ENCODE peak calls at places on chromosomes 2 and 18, in nine cellular contexts. K is ovary, R is Karpas-422, Z is HepG2, Q is right lobe of liver, O is K562, D is H7, W is H1, G is heart right ventricle. I is an unnamed sample.

GRCh38 chr2:216789088-216789487 is 70.8 kb downstream of the TNP1 start:
- DNase-seq in W (no peak), D (no peak), Q (no peak), O (peak; percentile 34), R (no peak), K (no peak), G (no peak), Z (no peak), I (no peak)

GRCh38 chr2:219249203-219249980 is 3.7 kb upstream of the TUBA4B start:
- DNase-seq in G (peak; percentile 67), K (peak; percentile 73), R (peak; percentile 56), O (peak; percentile 19), Z (peak; percentile 96), W (no peak), Q (peak; percentile 90), D (no peak), I (peak; percentile 76)

GRCh38 chr2:68385232-68385906 is 20.3 kb downstream of the PLEK start:
- DNase-seq in K (no peak), R (peak; percentile 98), G (no peak), D (peak; percentile 2), Q (no peak), O (no peak), W (no peak), Z (no peak), I (no peak)

GRCh38 chr2:23532311-23533013 is 147.5 kb downstream of the KLHL29 start:
- DNase-seq in Z (no peak), Q (no peak), K (peak; percentile 79), O (no peak), D (no peak), W (no peak), G (no peak), R (no peak), I (peak; percentile 43)

GRCh38 chr2:25400576-25401241 is 59.0 kb upstream of the DNMT3A start:
- DNase-seq in W (no peak), R (no peak), Q (no peak), K (no peak), Z (no peak), G (no peak), O (no peak), D (no peak), I (no peak)

GRCh38 chr18:21513292-21513691 is 87.2 kb downstream of the ESCO1 start:
- DNase-seq in Z (no peak), W (peak; percentile 14), K (no peak), G (no peak), D (no peak), Q (no peak), O (no peak), R (no peak), I (peak; percentile 35)

GRCh38 chr2:226665306-226665831 is 134.3 kb downstream of the IRS1 start:
- DNase-seq in G (no peak), Z (no peak), K (no peak), Q (no peak), O (no peak), D (no peak), R (no peak), W (no peak), I (no peak)

GRCh38 chr2:217856159-217856558 is 146.6 kb downstream of the TNS1 start:
- DNase-seq in Z (no peak), G (no peak), K (no peak), O (no peak), W (no peak), R (no peak), D (no peak), Q (no peak), I (no peak)

GRCh38 chr2:28316546-28317335 is 75.9 kb upstream of the FOSL2 start:
- DNase-seq in Z (no peak), Q (no peak), R (no peak), G (no peak), O (no peak), W (no peak), D (no peak), K (no peak), I (no peak)

GRCh38 chr2:37149626-37150322 is 7.0 kb downstream of the EIF2AK2 start:
- DNase-seq in K (no peak), R (no peak), O (peak; percentile 6), D (no peak), Z (peak; percentile 72), W (no peak), G (no peak), Q (no peak), I (peak; percentile 29)

GRCh38 chr2:37771600-37772088 is 100.2 kb upstream of the CDC42EP3 start:
- DNase-seq in Q (no peak), D (no peak), R (no peak), Z (no peak), K (no peak), G (no peak), W (no peak), O (no peak), I (peak; percentile 59)

GRCh38 chr2:212646698-212647097 is 108.1 kb upstream of the ERBB4 start:
- DNase-seq in Z (no peak), W (no peak), Q (no peak), R (no peak), O (no peak), D (no peak), K (no peak), G (no peak), I (peak; percentile 55)

GRCh38 chr2:2848621-2849443 is 517.8 kb upstream of the MYT1L start:
- DNase-seq in W (no peak), K (no peak), O (no peak), D (peak; percentile 73), Z (no peak), G (no peak), Q (no peak), R (no peak), I (no peak)

GRCh38 chr18:3192286-3192685 is 27.5 kb downstream of the MYOM1 start:
- DNase-seq in D (no peak), K (no peak), W (no peak), O (no peak), R (no peak), G (no peak), Q (no peak), Z (no peak), I (no peak)

GRCh38 chr18:3199942-3200645 is 19.7 kb downstream of the MYOM1 start:
- DNase-seq in K (no peak), Q (no peak), G (no peak), W (no peak), D (no peak), Z (peak; percentile 56), R (no peak), O (no peak), I (no peak)

GRCh38 chr18:3193354-3193753 is 26.4 kb downstream of the MYOM1 start:
- DNase-seq in R (no peak), K (no peak), O (no peak), G (no peak), Q (no peak), Z (no peak), D (no peak), W (no peak), I (no peak)

GRCh38 chr18:3192752-3193151 is 27.0 kb downstream of the MYOM1 start:
- DNase-seq in D (no peak), W (no peak), K (no peak), O (no peak), Q (no peak), Z (no peak), R (no peak), G (no peak), I (no peak)

GRCh38 chr18:3194947-3195612 is 24.7 kb downstream of the MYOM1 start:
- DNase-seq in G (no peak), O (no peak), D (no peak), K (no peak), R (no peak), Z (no peak), Q (no peak), W (no peak), I (no peak)
- H3K4me3 ChIP-seq in G (no peak overlapping the region), O (no peak overlapping the region), D (no peak overlapping the region), K (no peak overlapping the region), R (no peak overlapping the region), Z (no peak overlapping the region), Q (peak overlapping the region; percentile 31), W (no peak overlapping the region), I (no peak overlapping the region)

GRCh38 chr2:98087447-98088065 is 589 bp downstream of the VWA3B start:
- DNase-seq in O (no peak), Z (no peak), Q (no peak), R (no peak), G (no peak), W (no peak), K (no peak), D (peak; percentile 55), I (peak; percentile 45)
- H3K4me3 ChIP-seq in O (no peak overlapping the region), Z (no peak overlapping the region), Q (peak overlapping the region; percentile 43), R (peak overlapping the region; percentile 67), G (peak overlapping the region; percentile 60), W (peak overlapping the region; percentile 68), K (peak overlapping the region; percentile 32), D (peak overlapping the region; percentile 50), I (peak overlapping the region; percentile 61)

DNA sequence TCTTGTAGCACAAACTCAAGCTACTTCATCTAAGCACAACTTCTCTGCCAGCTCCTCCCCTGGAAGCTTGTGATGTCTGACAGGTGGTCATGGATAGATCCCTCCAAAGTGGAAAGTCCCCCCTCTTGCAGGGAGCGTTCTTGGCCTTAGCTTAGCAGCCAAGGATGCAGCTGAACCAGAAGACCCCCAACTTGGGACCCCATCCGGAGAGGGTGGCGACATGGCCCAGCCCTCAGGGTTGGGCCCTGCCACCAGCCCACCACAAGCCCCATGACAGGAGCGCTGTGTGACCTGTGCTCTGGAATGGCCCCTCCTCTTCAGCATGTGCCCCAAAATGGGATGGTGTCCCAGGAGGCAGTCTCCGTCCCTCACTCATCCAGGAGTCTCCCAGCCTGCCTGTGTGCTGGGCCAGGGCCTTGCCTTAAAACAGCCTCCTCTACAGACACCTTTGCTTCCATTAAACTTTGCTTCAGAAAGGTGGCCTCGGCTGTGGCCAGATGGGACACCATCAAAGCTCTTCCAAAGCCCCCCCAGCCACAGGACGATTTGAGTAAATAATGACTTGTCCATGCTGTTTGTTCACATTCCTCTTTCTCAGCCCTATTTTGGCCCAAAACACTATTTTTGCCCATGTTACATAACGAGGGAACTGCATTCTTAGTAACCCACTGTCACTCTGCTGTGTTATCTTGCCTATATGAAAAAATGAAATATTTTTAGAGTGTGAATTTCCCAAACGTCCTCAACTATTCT is 122.1 kb downstream of the RAB3GAP1 start:
- DNase-seq in D (peak; percentile 24), G (no peak), Q (no peak), K (no peak), R (no peak), Z (no peak), W (no peak), O (no peak), I (no peak)
- H3K4me3 ChIP-seq in D (no peak overlapping the region), G (no peak overlapping the region), Q (no peak overlapping the region), K (no peak overlapping the region), R (no peak overlapping the region), Z (no peak overlapping the region), W (no peak overlapping the region), O (no peak overlapping the region), I (no peak overlapping the region)

DNA sequence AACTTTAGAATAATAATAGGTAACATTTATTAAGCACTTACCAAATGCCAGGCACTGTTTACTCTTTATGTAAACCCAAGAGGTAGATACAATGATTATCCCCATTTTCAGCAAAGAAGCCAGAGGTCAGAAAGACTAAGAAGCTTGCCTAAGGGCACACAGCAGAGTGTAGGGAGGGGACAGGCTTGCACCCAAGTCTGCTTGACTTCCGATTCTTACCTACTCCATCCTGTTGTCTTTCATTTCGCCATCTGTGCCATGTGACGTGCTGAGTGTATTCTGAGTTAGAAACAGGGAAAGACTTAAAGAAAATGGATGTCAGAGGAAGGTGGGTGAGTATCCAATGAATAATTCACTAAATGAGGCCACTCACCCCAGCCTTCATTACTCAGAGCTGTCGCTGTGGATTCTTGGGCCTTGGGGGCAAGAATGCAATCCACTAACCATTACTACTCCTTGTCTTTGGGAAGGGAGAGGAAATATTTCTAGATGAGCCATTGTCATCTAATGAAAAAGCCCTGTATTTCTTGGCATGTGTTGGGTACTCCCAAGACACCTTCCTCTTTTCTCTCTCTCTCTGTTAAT is 76.4 kb upstream of the BCL11A start:
- DNase-seq in Q (no peak), O (no peak), K (no peak), Z (no peak), G (no peak), D (no peak), W (no peak), R (no peak), I (no peak)
- H3K4me3 ChIP-seq in Q (no peak overlapping the region), O (no peak overlapping the region), K (no peak overlapping the region), Z (no peak overlapping the region), G (no peak overlapping the region), D (no peak overlapping the region), W (no peak overlapping the region), R (no peak overlapping the region), I (no peak overlapping the region)

I was measured in choroid plexus epithelial cell.